ENCODE peak calls at places on chromosomes 4 and X, in four cellular contexts. Z is cardiac fibroblast, U is fibroblast of mammary gland, K is foreskin fibroblast. N is an unnamed sample.

GRCh38 chr4:104394409-104394813 is 100.3 kb downstream of the CXXC4 start:
- DNase-seq in U (no peak), Z (no peak), K (no peak), N (no peak)

GRCh38 chr4:2954358-2955185 is 8.6 kb downstream of the NOP14 start:
- DNase-seq in K (no peak), U (no peak), Z (no peak), N (no peak)

GRCh38 chrX:39576081-39576701 is 521.6 kb downstream of the BCOR start:
- DNase-seq in K (no peak), Z (no peak), U (no peak), N (no peak)

GRCh38 chr4:114600066-114600552 is 1.5 kb downstream of the UGT8 start:
- DNase-seq in K (no peak), Z (no peak), U (no peak), N (no peak)

GRCh38 chrX:55489315-55490009 is at the start of gene USP51:
- DNase-seq in U (peak), K (peak), Z (peak), N (peak)

GRCh38 chr4:55122235-55122634 is 3.2 kb downstream of the KDR start:
- DNase-seq in K (peak), Z (no peak), U (no peak), N (no peak)

GRCh38 chr4:57104706-57105560 is 5.3 kb downstream of the IGFBP7 start:
- DNase-seq in K (no peak), Z (peak), U (no peak), N (no peak)

GRCh38 chr4:123599920-123600394 is 203.4 kb downstream of the SPRY1 start:
- DNase-seq in U (peak), K (peak), Z (peak), N (peak)

GRCh38 chr4:105598787-105599186 is 46.4 kb downstream of the ARHGEF38 start:
- DNase-seq in Z (peak), K (no peak), U (no peak), N (no peak)

GRCh38 chr4:795726-796119 is 30.2 kb downstream of the CPLX1 start:
- DNase-seq in Z (no peak), K (no peak), U (no peak), N (no peak)
- H3K4me3 ChIP-seq in Z (no peak), K (no peak), U (no peak), N (no peak)

DNA sequence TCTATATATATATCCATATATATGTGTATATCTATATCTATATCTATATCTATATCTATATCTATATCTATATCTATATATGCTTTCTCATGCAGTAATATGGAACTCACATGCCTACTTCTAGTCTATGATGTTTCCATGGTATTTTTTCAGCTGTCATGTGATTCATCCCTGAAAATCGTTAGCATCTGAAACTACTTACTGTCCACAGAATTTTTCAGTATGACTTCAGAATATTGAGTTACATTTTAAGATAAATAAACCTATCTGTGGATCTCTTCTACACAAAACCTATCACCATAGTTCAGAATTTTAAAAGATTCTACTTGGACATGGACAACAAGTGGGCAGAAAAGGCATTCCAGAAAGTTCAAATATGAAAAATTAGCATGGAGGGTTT is 855.1 kb upstream of the INTU start:
- DNase-seq in K (peak), U (peak), Z (peak), N (peak)
- H3K4me3 ChIP-seq in K (no peak), U (peak), Z (no peak), N (no peak)

DNA sequence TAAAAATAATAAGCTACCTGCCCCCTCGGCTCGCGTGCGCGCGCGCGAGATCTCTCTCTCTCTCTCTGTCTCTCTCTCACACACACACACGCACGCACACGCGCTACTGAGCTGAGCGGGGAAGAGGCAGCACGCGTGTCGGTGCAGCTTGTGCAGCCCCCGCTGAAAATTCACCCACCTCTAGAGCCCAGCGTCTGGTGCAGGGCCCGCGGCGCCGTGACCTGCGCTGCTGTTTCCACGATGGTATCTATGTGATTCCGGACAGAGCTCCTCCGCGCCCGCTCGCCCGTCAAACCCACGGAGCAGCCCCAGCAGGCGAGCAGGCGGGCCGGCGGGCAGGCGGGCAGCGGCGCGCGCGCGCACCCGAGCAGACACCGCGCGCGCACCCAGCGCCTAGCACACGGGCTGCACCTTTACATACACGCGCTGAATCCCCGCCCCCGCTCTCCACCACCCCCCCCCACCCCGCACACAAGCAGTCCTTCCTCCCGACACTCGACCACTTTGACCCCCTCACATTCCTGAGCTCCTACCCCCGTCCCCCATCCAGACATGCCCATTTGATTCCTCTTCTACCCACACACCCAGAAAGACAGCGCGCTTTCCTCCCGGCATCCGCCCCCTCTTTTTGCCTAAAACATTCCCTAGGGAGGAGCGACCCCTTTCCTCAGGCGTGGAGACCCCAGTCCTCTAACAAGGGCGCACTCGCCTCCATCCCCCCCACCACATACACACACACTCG is 1.0 kb downstream of the SLITRK4 start:
- DNase-seq in K (no peak), Z (no peak), U (no peak), N (no peak)
- H3K4me3 ChIP-seq in K (no peak), Z (peak), U (no peak), N (no peak)

GRCh38 chr4:168630445-168631187 is 133.8 kb downstream of the PALLD start:
- DNase-seq in K (peak), U (peak), Z (peak), N (peak)
- H3K4me3 ChIP-seq in K (peak), U (peak), Z (peak), N (peak)

DNA sequence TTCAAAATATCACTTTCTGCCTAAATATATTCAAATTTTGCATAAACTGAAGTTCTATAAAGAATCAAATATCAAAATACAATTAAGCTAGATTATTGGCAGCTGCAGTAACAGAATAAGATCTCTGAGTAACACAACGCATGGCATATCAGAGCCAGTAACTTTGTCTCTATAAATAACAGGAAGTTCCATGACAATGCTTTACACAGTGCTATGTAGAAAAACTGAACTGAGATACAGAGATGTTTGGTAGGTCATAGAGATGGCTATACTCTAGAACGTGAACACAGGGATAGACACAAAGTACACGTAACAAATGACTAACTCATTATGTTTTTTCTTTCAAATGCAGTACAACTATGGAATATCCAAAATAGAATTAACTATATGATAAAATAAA is 18.2 kb downstream of the UBE2D3 start:
- DNase-seq in U (no peak), Z (peak), K (no peak), N (no peak)
- H3K4me3 ChIP-seq in U (no peak), Z (no peak), K (no peak), N (no peak)